ENCODE peak calls at places on chromosomes 1 and 21, in six cellular contexts. F, P, R, D, N and M are unnamed samples.
A peak's percentile ranks its signal among the peaks of the same experiment; 100 is the strongest.

GRCh38 chr1:21654209-21654608 is 14.9 kb downstream of the RAP1GAP start:
- DNase-seq in F (no peak), R (no peak), P (no peak), D (no peak), N (no peak), M (no peak)

GRCh38 chr1:67019600-67020136 is 34.3 kb downstream of the SLC35D1 start:
- DNase-seq in F (peak; percentile 81), D (no peak), P (no peak), R (no peak), N (peak; percentile 81), M (no peak)

GRCh38 chr1:245198755-245199516 is 44.2 kb downstream of the KIF26B start:
- DNase-seq in N (no peak), P (no peak), R (no peak), F (no peak), D (no peak), M (no peak)

GRCh38 chr21:37804001-37804400 is 112.3 kb downstream of the KCNJ6 start:
- DNase-seq in R (no peak), P (no peak), D (no peak), F (no peak), N (no peak), M (no peak)

GRCh38 chr21:37797403-37797802 is 118.9 kb downstream of the KCNJ6 start:
- DNase-seq in R (no peak), F (no peak), P (no peak), D (no peak), N (no peak), M (no peak)

GRCh38 chr1:77899647-77900320 is 11.4 kb downstream of the NEXN start:
- DNase-seq in P (no peak), N (peak; percentile 62), D (no peak), R (no peak), F (peak; percentile 22), M (no peak)

GRCh38 chr21:27268290-27268689 is 301.4 kb upstream of the ADAMTS5 start:
- DNase-seq in F (peak; percentile 57), R (no peak), D (no peak), N (peak; percentile 16), P (no peak), M (no peak)

GRCh38 chr1:2506901-2507565 is 19.4 kb downstream of the PANK4 start:
- DNase-seq in D (no peak), N (no peak), P (no peak), R (no peak), F (no peak), M (no peak)

GRCh38 chr1:62011007-62011406 is 183.6 kb upstream of the L1TD1 start:
- DNase-seq in F (no peak), P (no peak), N (no peak), D (no peak), R (no peak), M (no peak)

GRCh38 chr21:16570856-16571255 is 841.1 kb downstream of the USP25 start:
- DNase-seq in N (peak; percentile 29), P (no peak), R (no peak), D (no peak), F (no peak), M (no peak)

GRCh38 chr21:19120591-19120990 is 717.0 kb upstream of the TMPRSS15 start:
- DNase-seq in N (no peak), D (no peak), R (no peak), P (no peak), F (no peak), M (no peak)

GRCh38 chr1:119008483-119009299 is 20.5 kb upstream of the TBX15 start:
- DNase-seq in F (peak; percentile 54), P (no peak), D (peak; percentile 42), R (peak; percentile 68), N (peak; percentile 56), M (peak; percentile 78)

GRCh38 chr21:44064852-44065403 is 42.3 kb upstream of the PWP2 start:
- DNase-seq in R (no peak), D (no peak), F (no peak), P (no peak), N (no peak), M (no peak)

GRCh38 chr21:40839551-40839950 is 7.4 kb downstream of the DSCAM start:
- DNase-seq in F (no peak), R (no peak), D (no peak), P (no peak), N (no peak), M (no peak)

GRCh38 chr1:65264197-65264929 is 45.0 kb upstream of the DNAJC6 start:
- DNase-seq in F (peak; percentile 37), N (peak; percentile 67), P (peak; percentile 12), R (peak; percentile 93), D (no peak), M (peak; percentile 38)

GRCh38 chr1:229365574-229365973 is 22.7 kb upstream of the CCSAP start:
- DNase-seq in D (no peak), R (no peak), N (no peak), P (no peak), F (no peak), M (no peak)

GRCh38 chr1:67589519-67590233 is 95.3 kb upstream of the GADD45A start:
- DNase-seq in N (no peak), D (peak; percentile 45), F (no peak), R (no peak), P (no peak), M (no peak)

GRCh38 chr1:221331263-221332183 is 410.4 kb downstream of the DUSP10 start:
- DNase-seq in R (no peak), P (no peak), D (no peak), F (no peak), N (no peak), M (no peak)

GRCh38 chr1:153100241-153100640 is 5.9 kb upstream of the SPRR2E start:
- DNase-seq in N (peak; percentile 51), F (peak; percentile 4), P (no peak), D (no peak), R (no peak), M (no peak)

GRCh38 chr1:77762072-77762476 is 2.4 kb upstream of the USP33 start:
- DNase-seq in F (peak; percentile 81), D (peak; percentile 24), N (peak; percentile 78), R (no peak), P (no peak), M (no peak)